ENCODE peak calls at places on chromosomes 16 and 17, in five cellular contexts. One of them, this sample, is unnamed.

GRCh38 chr16:17135439-17135838 is 335.3 kb downstream of the XYLT1 start:
- DNase-seq in CD8-positive, alpha-beta T cell: no peak
- DNase-seq in ovary: no peak
- DNase-seq in dorsolateral prefrontal cortex: no peak
- DNase-seq in neural progenitor cell: no peak
- DNase-seq in this sample: no peak

GRCh38 chr17:19005789-19006430 is 1.3 kb upstream of the FAM83G start:
- DNase-seq in CD8-positive, alpha-beta T cell: no peak
- DNase-seq in ovary: no peak
- DNase-seq in dorsolateral prefrontal cortex: no peak
- DNase-seq in neural progenitor cell: no peak
- DNase-seq in this sample: no peak

GRCh38 chr17:41547921-41548843 is 20.1 kb upstream of the KRT19 start:
- DNase-seq in CD8-positive, alpha-beta T cell: no peak
- DNase-seq in ovary: peak
- DNase-seq in dorsolateral prefrontal cortex: no peak
- DNase-seq in neural progenitor cell: no peak
- DNase-seq in this sample: no peak

GRCh38 chr17:22278302-22279275 is 586.3 kb downstream of the KCNJ18 start:
- DNase-seq in CD8-positive, alpha-beta T cell: no peak
- DNase-seq in ovary: peak
- DNase-seq in dorsolateral prefrontal cortex: no peak
- DNase-seq in neural progenitor cell: no peak
- DNase-seq in this sample: peak

GRCh38 chr17:35742896-35743477 is 10.1 kb downstream of the GAS2L2 start:
- DNase-seq in CD8-positive, alpha-beta T cell: no peak
- DNase-seq in ovary: no peak
- DNase-seq in dorsolateral prefrontal cortex: no peak
- DNase-seq in neural progenitor cell: no peak
- DNase-seq in this sample: no peak

GRCh38 chr17:74431568-74432483 is at the start of gene GPRC5C:
- DNase-seq in CD8-positive, alpha-beta T cell: no peak
- DNase-seq in ovary: peak
- DNase-seq in dorsolateral prefrontal cortex: no peak
- DNase-seq in neural progenitor cell: peak
- DNase-seq in this sample: no peak

GRCh38 chr17:16465861-16466338 is 26.1 kb downstream of the LRRC75A start:
- DNase-seq in CD8-positive, alpha-beta T cell: no peak
- DNase-seq in ovary: no peak
- DNase-seq in dorsolateral prefrontal cortex: no peak
- DNase-seq in neural progenitor cell: no peak
- DNase-seq in this sample: no peak

GRCh38 chr17:42814633-42815399 is 9.3 kb downstream of the BECN1 start:
- DNase-seq in CD8-positive, alpha-beta T cell: no peak
- DNase-seq in ovary: no peak
- DNase-seq in dorsolateral prefrontal cortex: no peak
- DNase-seq in neural progenitor cell: no peak
- DNase-seq in this sample: no peak

GRCh38 chr16:26651464-26651863 is 415.3 kb upstream of the C16orf82 start:
- DNase-seq in CD8-positive, alpha-beta T cell: no peak
- DNase-seq in ovary: no peak
- DNase-seq in dorsolateral prefrontal cortex: no peak
- DNase-seq in neural progenitor cell: no peak
- DNase-seq in this sample: no peak

GRCh38 chr17:28974451-28974850 is 23.1 kb upstream of the PHF12 start:
- DNase-seq in CD8-positive, alpha-beta T cell: no peak
- DNase-seq in ovary: no peak
- DNase-seq in dorsolateral prefrontal cortex: no peak
- DNase-seq in neural progenitor cell: no peak
- DNase-seq in this sample: no peak

GRCh38 chr16:81136331-81137011 is 40.3 kb upstream of the GCSH start:
- DNase-seq in CD8-positive, alpha-beta T cell: no peak
- DNase-seq in ovary: no peak
- DNase-seq in dorsolateral prefrontal cortex: peak
- DNase-seq in neural progenitor cell: no peak
- DNase-seq in this sample: no peak

GRCh38 chr16:72270531-72270930 is 98.6 kb upstream of the PMFBP1 start:
- DNase-seq in CD8-positive, alpha-beta T cell: no peak
- DNase-seq in ovary: no peak
- DNase-seq in dorsolateral prefrontal cortex: no peak
- DNase-seq in neural progenitor cell: no peak
- DNase-seq in this sample: no peak

GRCh38 chr16:31168848-31169247 is 11.1 kb upstream of the FUS start:
- DNase-seq in CD8-positive, alpha-beta T cell: no peak
- DNase-seq in ovary: no peak
- DNase-seq in dorsolateral prefrontal cortex: no peak
- DNase-seq in neural progenitor cell: no peak
- DNase-seq in this sample: no peak

GRCh38 chr17:44308865-44309264 is 464 bp downstream of the RUNDC3A start:
- DNase-seq in CD8-positive, alpha-beta T cell: no peak
- DNase-seq in ovary: no peak
- DNase-seq in dorsolateral prefrontal cortex: no peak
- DNase-seq in neural progenitor cell: no peak
- DNase-seq in this sample: no peak

GRCh38 chr16:30956601-30957455 is 726 bp upstream of the SETD1A start:
- DNase-seq in CD8-positive, alpha-beta T cell: peak
- DNase-seq in ovary: peak
- DNase-seq in dorsolateral prefrontal cortex: peak
- DNase-seq in neural progenitor cell: peak
- DNase-seq in this sample: peak

GRCh38 chr17:65593092-65593869 is 31.8 kb upstream of the AXIN2 start:
- DNase-seq in CD8-positive, alpha-beta T cell: no peak
- DNase-seq in ovary: no peak
- DNase-seq in dorsolateral prefrontal cortex: no peak
- DNase-seq in neural progenitor cell: no peak
- DNase-seq in this sample: no peak

GRCh38 chr17:72296456-72296855 is 175.6 kb downstream of the SOX9 start:
- DNase-seq in CD8-positive, alpha-beta T cell: no peak
- DNase-seq in ovary: no peak
- DNase-seq in dorsolateral prefrontal cortex: no peak
- DNase-seq in neural progenitor cell: no peak
- DNase-seq in this sample: no peak

GRCh38 chr17:42248351-42249179 is 27.6 kb downstream of the STAT5B start:
- DNase-seq in CD8-positive, alpha-beta T cell: peak
- DNase-seq in ovary: peak
- DNase-seq in dorsolateral prefrontal cortex: peak
- DNase-seq in neural progenitor cell: peak
- DNase-seq in this sample: no peak

GRCh38 chr16:57695378-57696054 is 910 bp downstream of the DRC7 start:
- DNase-seq in CD8-positive, alpha-beta T cell: no peak
- DNase-seq in ovary: no peak
- DNase-seq in dorsolateral prefrontal cortex: no peak
- DNase-seq in neural progenitor cell: no peak
- DNase-seq in this sample: no peak

GRCh38 chr16:1260101-1260670 is 4.3 kb downstream of the TPSD1 start:
- DNase-seq in CD8-positive, alpha-beta T cell: no peak
- DNase-seq in ovary: no peak
- DNase-seq in dorsolateral prefrontal cortex: no peak
- DNase-seq in neural progenitor cell: no peak
- DNase-seq in this sample: no peak

GRCh38 chr17:51029142-51029541 is 91.5 kb downstream of the SPAG9 start:
- DNase-seq in CD8-positive, alpha-beta T cell: no peak
- DNase-seq in ovary: no peak
- DNase-seq in dorsolateral prefrontal cortex: no peak
- DNase-seq in neural progenitor cell: no peak
- DNase-seq in this sample: no peak

GRCh38 chr16:22302776-22303363 is 5.7 kb downstream of the POLR3E start:
- DNase-seq in CD8-positive, alpha-beta T cell: no peak
- DNase-seq in ovary: no peak
- DNase-seq in dorsolateral prefrontal cortex: no peak
- DNase-seq in neural progenitor cell: no peak
- DNase-seq in this sample: no peak

GRCh38 chr17:58330544-58330996 is 2.0 kb upstream of the TSPOAP1 start:
- DNase-seq in CD8-positive, alpha-beta T cell: no peak
- DNase-seq in ovary: no peak
- DNase-seq in dorsolateral prefrontal cortex: no peak
- DNase-seq in neural progenitor cell: no peak
- DNase-seq in this sample: no peak

GRCh38 chr16:75025766-75026165 is 26.9 kb downstream of the ZNRF1 start:
- DNase-seq in CD8-positive, alpha-beta T cell: no peak
- DNase-seq in ovary: no peak
- DNase-seq in dorsolateral prefrontal cortex: no peak
- DNase-seq in neural progenitor cell: no peak
- DNase-seq in this sample: no peak

DNA sequence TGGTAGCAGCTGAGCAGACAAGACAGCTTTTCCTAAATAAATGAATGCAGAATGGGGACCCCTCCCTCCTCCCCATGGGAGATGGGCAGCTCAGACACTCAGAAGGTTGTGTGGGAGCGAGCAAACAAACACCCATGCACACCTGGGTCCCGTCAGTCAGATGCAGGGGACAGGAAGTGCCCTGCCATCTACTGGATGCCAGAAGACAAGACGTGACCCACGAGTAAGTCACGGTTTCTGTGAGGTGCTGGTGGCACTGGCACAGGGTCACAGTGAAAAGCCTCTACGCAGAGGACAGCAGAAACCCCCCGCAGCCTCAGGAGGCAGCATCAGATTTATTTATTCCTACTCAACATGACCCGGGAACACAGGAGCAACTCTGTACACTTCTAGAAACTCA is 8.4 kb downstream of the HBQ1 start:
- DNase-seq in CD8-positive, alpha-beta T cell: no peak
- DNase-seq in ovary: no peak
- DNase-seq in dorsolateral prefrontal cortex: no peak
- DNase-seq in neural progenitor cell: no peak
- DNase-seq in this sample: no peak
- TF ChIP-seq CTCF in CD8-positive, alpha-beta T cell: no peak
- TF ChIP-seq CTCF in ovary: no peak
- TF ChIP-seq CTCF in dorsolateral prefrontal cortex: no peak
- TF ChIP-seq CTCF in neural progenitor cell: peak
- TF ChIP-seq CTCF in this sample: peak

GRCh38 chr16:20262248-20262647 is 65.1 kb downstream of the GP2 start:
- DNase-seq in CD8-positive, alpha-beta T cell: no peak
- DNase-seq in ovary: no peak
- DNase-seq in dorsolateral prefrontal cortex: no peak
- DNase-seq in neural progenitor cell: no peak
- DNase-seq in this sample: no peak

GRCh38 chr16:20259549-20259948 is 67.8 kb downstream of the GP2 start:
- DNase-seq in CD8-positive, alpha-beta T cell: no peak
- DNase-seq in ovary: no peak
- DNase-seq in dorsolateral prefrontal cortex: no peak
- DNase-seq in neural progenitor cell: no peak
- DNase-seq in this sample: no peak

GRCh38 chr16:20265019-20265418 is 62.3 kb downstream of the GP2 start:
- DNase-seq in CD8-positive, alpha-beta T cell: no peak
- DNase-seq in ovary: no peak
- DNase-seq in dorsolateral prefrontal cortex: no peak
- DNase-seq in neural progenitor cell: no peak
- DNase-seq in this sample: no peak

GRCh38 chr16:20260215-20261009 is 66.9 kb downstream of the GP2 start:
- DNase-seq in CD8-positive, alpha-beta T cell: no peak
- DNase-seq in ovary: no peak
- DNase-seq in dorsolateral prefrontal cortex: no peak
- DNase-seq in neural progenitor cell: no peak
- DNase-seq in this sample: no peak

DNA sequence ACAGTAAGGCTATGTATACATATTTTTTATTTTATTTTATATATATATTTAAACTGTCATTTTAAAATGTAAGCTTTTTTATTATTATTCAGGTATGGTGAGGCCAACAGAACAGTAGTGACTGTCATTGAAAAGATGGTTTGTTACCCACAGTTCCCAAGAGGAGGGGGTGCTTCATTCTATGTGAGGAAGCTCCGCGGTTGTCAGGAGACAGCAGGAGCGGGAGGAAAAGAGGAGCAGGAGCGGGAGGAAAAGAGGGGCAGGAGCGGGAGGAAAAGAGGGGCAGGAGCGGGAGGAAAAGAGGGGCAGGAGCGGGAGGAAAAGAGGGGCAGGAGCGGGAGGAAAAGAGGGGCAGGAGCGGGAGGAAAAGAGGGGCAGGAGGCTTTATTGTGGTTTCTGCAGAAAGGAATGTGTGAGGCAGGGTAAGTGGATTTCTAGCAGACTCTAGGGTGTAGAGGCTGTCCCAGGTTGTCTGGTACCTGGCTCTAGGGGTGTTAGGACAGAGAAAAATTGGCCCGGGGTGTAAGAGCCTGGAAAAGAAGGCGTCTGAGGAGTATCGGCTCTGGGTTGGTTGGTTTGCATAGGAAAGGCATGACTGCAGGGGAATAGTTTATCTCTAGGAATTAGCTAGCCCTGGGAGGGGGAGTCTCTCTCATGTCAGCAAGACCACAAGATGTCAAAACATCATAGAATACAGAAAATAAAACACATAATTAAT is 64.0 kb downstream of the GP2 start:
- DNase-seq in CD8-positive, alpha-beta T cell: no peak
- DNase-seq in ovary: no peak
- DNase-seq in dorsolateral prefrontal cortex: no peak
- DNase-seq in neural progenitor cell: no peak
- DNase-seq in this sample: no peak
- TF ChIP-seq CTCF in CD8-positive, alpha-beta T cell: no peak
- TF ChIP-seq CTCF in ovary: no peak
- TF ChIP-seq CTCF in dorsolateral prefrontal cortex: no peak
- TF ChIP-seq CTCF in neural progenitor cell: no peak
- TF ChIP-seq CTCF in this sample: no peak

GRCh38 chr16:87682852-87683399 is 80.6 kb downstream of the JPH3 start:
- DNase-seq in CD8-positive, alpha-beta T cell: no peak
- DNase-seq in ovary: no peak
- DNase-seq in dorsolateral prefrontal cortex: no peak
- DNase-seq in neural progenitor cell: no peak
- DNase-seq in this sample: no peak

GRCh38 chr16:87684106-87684677 is 81.6 kb downstream of the KLHDC4 start:
- DNase-seq in CD8-positive, alpha-beta T cell: no peak
- DNase-seq in ovary: no peak
- DNase-seq in dorsolateral prefrontal cortex: no peak
- DNase-seq in neural progenitor cell: no peak
- DNase-seq in this sample: no peak

GRCh38 chr16:87680272-87680644 is 78.0 kb downstream of the JPH3 start:
- DNase-seq in CD8-positive, alpha-beta T cell: no peak
- DNase-seq in ovary: no peak
- DNase-seq in dorsolateral prefrontal cortex: no peak
- DNase-seq in neural progenitor cell: no peak
- DNase-seq in this sample: no peak

GRCh38 chr16:87679593-87680271 is 77.4 kb downstream of the JPH3 start:
- DNase-seq in CD8-positive, alpha-beta T cell: no peak
- DNase-seq in ovary: no peak
- DNase-seq in dorsolateral prefrontal cortex: no peak
- DNase-seq in neural progenitor cell: no peak
- DNase-seq in this sample: no peak

GRCh38 chr16:87681990-87682570 is 79.8 kb downstream of the JPH3 start:
- DNase-seq in CD8-positive, alpha-beta T cell: no peak
- DNase-seq in ovary: no peak
- DNase-seq in dorsolateral prefrontal cortex: no peak
- DNase-seq in neural progenitor cell: peak
- DNase-seq in this sample: no peak
- TF ChIP-seq CTCF in CD8-positive, alpha-beta T cell: no peak
- TF ChIP-seq CTCF in ovary: no peak
- TF ChIP-seq CTCF in dorsolateral prefrontal cortex: no peak
- TF ChIP-seq CTCF in neural progenitor cell: peak
- TF ChIP-seq CTCF in this sample: peak

DNA sequence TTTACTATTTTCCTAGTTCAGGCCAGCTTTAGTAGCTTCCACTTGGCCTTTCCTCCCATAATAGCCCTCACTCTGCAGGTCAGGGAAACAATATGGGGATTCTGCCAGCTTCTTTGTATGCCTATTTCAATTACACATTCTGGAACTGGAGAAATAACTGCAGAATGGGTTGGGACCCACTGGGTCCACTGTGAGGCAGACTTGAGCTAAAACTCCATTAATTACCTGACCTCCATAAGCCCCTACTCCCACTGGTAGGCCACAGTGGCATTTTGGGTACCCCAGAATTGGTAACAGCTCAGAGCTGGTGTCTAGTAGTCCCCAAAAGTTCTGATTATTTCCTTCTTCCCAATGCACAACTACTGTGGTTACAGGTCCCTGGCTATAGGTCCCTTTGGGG is 16.7 kb upstream of the TENT4B start:
- DNase-seq in CD8-positive, alpha-beta T cell: no peak
- DNase-seq in ovary: no peak
- DNase-seq in dorsolateral prefrontal cortex: no peak
- DNase-seq in neural progenitor cell: no peak
- DNase-seq in this sample: no peak
- TF ChIP-seq CTCF in CD8-positive, alpha-beta T cell: no peak
- TF ChIP-seq CTCF in ovary: no peak
- TF ChIP-seq CTCF in dorsolateral prefrontal cortex: no peak
- TF ChIP-seq CTCF in neural progenitor cell: peak
- TF ChIP-seq CTCF in this sample: no peak

This sample was measured in type B pancreatic cell.